ENCODE peak calls at places on chromosomes 7 and 10, in seven cellular contexts. S is DND-41, F is lung, U is cardiac fibroblast, A is HFF-Myc, G is SJSA1, W is ascending aorta. I is an unnamed sample.

GRCh38 chr7:51026341-51026740 is 243.6 kb upstream of the GRB10 start:
- DNase-seq in F (no peak), S (no peak), G (no peak), W (no peak), A (no peak), U (no peak), I (no peak)

GRCh38 chr10:77941790-77942189 is 15.2 kb upstream of the DLG5 start:
- DNase-seq in S (no peak), F (no peak), W (no peak), A (no peak), G (no peak), U (no peak), I (no peak)

GRCh38 chr7:121351682-121352081 is 22.9 kb downstream of the WNT16 start:
- DNase-seq in W (no peak), U (no peak), F (no peak), S (no peak), G (no peak), A (no peak), I (no peak)

GRCh38 chr10:27723436-27723835 is 22.2 kb downstream of the MKX start:
- DNase-seq in U (no peak), W (no peak), G (no peak), A (no peak), F (no peak), S (no peak), I (no peak)

GRCh38 chr10:63583909-63584747 is 62.9 kb downstream of the REEP3 start:
- DNase-seq in G (no peak), F (no peak), U (no peak), W (no peak), A (no peak), S (no peak), I (no peak)

GRCh38 chr10:124909563-124909962 is 32.4 kb upstream of the ZRANB1 start:
- DNase-seq in A (no peak), G (no peak), U (no peak), W (no peak), F (no peak), S (no peak), I (no peak)

GRCh38 chr10:784759-785538 is 95.5 kb upstream of the DIP2C start:
- DNase-seq in A (peak; percentile 10), U (peak; percentile 76), W (no peak), G (peak; percentile 89), S (peak; percentile 2), F (peak; percentile 52), I (no peak)

GRCh38 chr7:55105952-55106351 is 87.1 kb downstream of the EGFR start:
- DNase-seq in S (no peak), W (no peak), A (no peak), F (no peak), U (no peak), G (no peak), I (no peak)

GRCh38 chr7:39621784-39622411 is 1.5 kb upstream of the RALA start:
- DNase-seq in W (no peak), F (no peak), S (no peak), A (no peak), G (no peak), U (peak; percentile 80), I (no peak)

GRCh38 chr10:129945941-129946760 is 17.9 kb downstream of the EBF3 start:
- DNase-seq in G (no peak), W (no peak), U (peak; percentile 77), S (no peak), F (no peak), A (no peak), I (no peak)

GRCh38 chr7:50667338-50667737 is 102.1 kb upstream of the DDC start:
- DNase-seq in A (no peak), G (no peak), F (no peak), U (no peak), W (no peak), S (no peak), I (no peak)

GRCh38 chr7:25851332-25852248 is 300.4 kb upstream of the NFE2L3 start:
- DNase-seq in A (no peak), G (peak; percentile 83), W (peak; percentile 62), S (peak; percentile 57), U (peak; percentile 83), F (peak; percentile 82), I (no peak)

GRCh38 chr7:103573479-103574058 is 127.6 kb upstream of the SLC26A5 start:
- DNase-seq in A (peak; percentile 6), G (no peak), F (no peak), S (no peak), W (no peak), U (peak; percentile 71), I (peak; percentile 41)

GRCh38 chr10:86083664-86084175 is 282.9 kb downstream of the GRID1 start:
- DNase-seq in G (peak; percentile 21), U (no peak), S (no peak), A (no peak), W (no peak), F (no peak), I (no peak)

GRCh38 chr10:118116555-118117311 is 70.0 kb upstream of the RAB11FIP2 start:
- DNase-seq in W (no peak), S (no peak), F (no peak), G (no peak), A (no peak), U (no peak), I (no peak)

GRCh38 chr7:141198191-141198958 is 124.5 kb downstream of the TMEM178B start:
- DNase-seq in G (no peak), A (no peak), F (no peak), W (no peak), U (no peak), S (no peak), I (no peak)

GRCh38 chr10:93180402-93181040 is 106.8 kb downstream of the CYP26A1 start:
- DNase-seq in A (peak; percentile 77), G (no peak), U (no peak), W (no peak), S (no peak), F (no peak), I (no peak)

GRCh38 chr10:133274751-133275682 is 1.7 kb downstream of the ADAM8 start:
- DNase-seq in U (no peak), G (no peak), S (no peak), A (no peak), F (no peak), W (no peak), I (peak; percentile 41)
- H3K4me3 ChIP-seq in U (no peak overlapping the region), G (no peak overlapping the region), S (no peak overlapping the region), A (peak overlapping the region; percentile 1), F (no peak overlapping the region), W (peak overlapping the region; percentile 49), I (peak overlapping the region; percentile 5)

GRCh38 chr10:122875843-122876492 is 3.4 kb downstream of the FAM24B start:
- DNase-seq in G (no peak), F (no peak), S (no peak), A (no peak), W (no peak), U (no peak), I (no peak)
- H3K4me3 ChIP-seq in G (no peak overlapping the region), F (no peak overlapping the region), S (no peak overlapping the region), A (no peak overlapping the region), W (no peak overlapping the region), U (no peak overlapping the region), I (no peak overlapping the region)

DNA sequence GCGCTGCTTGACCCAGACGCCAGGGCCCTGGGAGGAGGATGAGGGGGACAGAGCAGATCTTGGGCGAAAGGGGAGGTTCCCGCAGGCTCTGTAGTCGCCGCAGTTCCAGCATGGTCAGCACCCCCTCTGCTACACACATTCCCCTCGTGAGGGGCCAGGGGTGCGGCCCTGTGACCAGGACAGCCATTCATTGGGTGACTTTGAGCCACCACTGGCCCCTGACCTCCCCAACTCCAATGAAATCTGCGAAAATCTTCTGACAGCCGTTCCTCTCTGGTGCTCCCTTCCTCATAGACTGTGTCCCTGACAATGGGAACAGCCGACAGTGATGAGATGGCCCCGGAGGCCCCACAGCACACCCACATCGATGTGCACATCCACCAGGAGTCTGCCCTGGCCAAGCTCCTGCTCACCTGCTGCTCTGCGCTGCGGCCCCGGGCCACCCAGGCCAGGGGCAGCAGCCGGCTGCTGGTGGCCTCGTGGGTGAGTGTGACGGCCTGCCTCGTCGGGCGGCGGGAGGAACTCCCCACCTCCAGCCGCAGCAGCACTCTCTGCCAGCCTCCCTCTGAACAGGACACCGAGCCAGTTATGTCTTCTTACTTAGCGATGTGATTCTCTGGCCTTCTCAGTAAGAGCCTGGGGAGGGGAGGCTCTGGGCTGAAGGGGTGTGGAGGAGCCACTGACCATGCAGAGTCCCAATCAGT is 825 bp downstream of the TMEM176A start:
- DNase-seq in G (no peak), F (no peak), W (no peak), A (no peak), S (no peak), U (no peak), I (no peak)
- H3K4me3 ChIP-seq in G (no peak overlapping the region), F (peak overlapping the region; percentile 32), W (peak overlapping the region; percentile 63), A (no peak overlapping the region), S (no peak overlapping the region), U (no peak overlapping the region), I (no peak overlapping the region)

DNA sequence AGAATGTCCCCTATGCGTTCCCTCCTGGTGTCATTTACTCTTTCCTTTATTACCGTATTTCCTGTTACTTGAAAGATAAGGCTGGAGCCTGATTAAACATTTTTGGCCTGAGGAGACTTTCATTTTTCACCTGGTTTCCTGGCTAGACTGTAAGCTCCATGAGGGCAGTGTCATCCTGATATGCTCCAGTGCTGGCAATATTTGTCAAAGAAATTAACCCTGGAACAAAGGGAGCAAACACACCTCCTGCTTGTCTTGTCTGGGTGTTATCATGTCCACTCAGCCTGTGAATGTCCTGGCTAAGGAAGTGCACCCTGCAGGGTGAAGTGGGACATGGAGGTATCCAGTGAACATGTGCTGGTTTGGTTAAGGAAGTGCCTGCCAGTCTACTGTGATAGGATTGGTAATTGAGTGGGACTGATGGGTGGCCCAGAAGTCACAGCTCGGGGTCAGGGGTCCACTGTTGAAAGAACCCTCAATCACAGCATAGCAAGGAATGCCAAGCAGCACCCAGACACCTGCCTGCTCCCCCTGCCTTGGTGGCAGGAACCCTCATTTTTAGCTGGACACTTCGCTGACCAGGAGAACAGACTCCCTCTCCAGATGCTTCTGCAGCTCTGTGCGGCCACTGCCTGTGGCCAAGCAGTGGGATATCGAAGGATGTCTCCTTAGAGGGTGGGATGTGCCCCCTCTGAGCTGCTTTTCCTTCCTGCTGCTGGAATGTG is 20.9 kb upstream of the PPIA start:
- DNase-seq in G (no peak), F (no peak), A (no peak), W (no peak), S (no peak), U (no peak), I (no peak)
- H3K4me3 ChIP-seq in G (no peak overlapping the region), F (no peak overlapping the region), A (no peak overlapping the region), W (no peak overlapping the region), S (no peak overlapping the region), U (no peak overlapping the region), I (no peak overlapping the region)

I was measured in Jurkat, Clone E6-1.